ENCODE peak calls at places on chromosomes 12 and 14, in five cellular contexts. M is hippocampal formation, D is LoVo, X is B cell, O is OCI-LY7. J is an unnamed sample.

GRCh38 chr12:28390716-28391452 is 200.6 kb downstream of the CCDC91 start:
- DNase-seq in M (no peak), D (no peak), X (no peak), O (no peak), J (no peak)

GRCh38 chr14:105075364-105076295 is 10.4 kb upstream of the GPR132 start:
- DNase-seq in M (peak), D (no peak), X (peak), O (no peak), J (no peak)

GRCh38 chr12:103169-103981 is 36.8 kb downstream of the IQSEC3 start:
- DNase-seq in M (no peak), D (no peak), X (no peak), O (peak), J (peak)

GRCh38 chr14:100972134-100972905 is 68.8 kb upstream of the RTL1 start:
- DNase-seq in M (no peak), D (no peak), X (no peak), O (no peak), J (no peak)

GRCh38 chr14:88380405-88380804 is 5.1 kb upstream of the SPATA7 start:
- DNase-seq in M (no peak), D (peak), X (no peak), O (peak), J (no peak)

GRCh38 chr12:5383961-5384360 is 47.9 kb upstream of the NTF3 start:
- DNase-seq in M (no peak), D (no peak), X (no peak), O (no peak), J (no peak)

GRCh38 chr12:65822732-65823480 is 1.4 kb upstream of the HMGA2 start:
- DNase-seq in M (no peak), D (peak), X (peak), O (no peak), J (peak)

GRCh38 chr12:26813812-26814211 is 19.2 kb downstream of the ITPR2 start:
- DNase-seq in M (no peak), D (no peak), X (no peak), O (no peak), J (no peak)

GRCh38 chr12:22543246-22544037 is 900 bp downstream of the C2CD5 start:
- DNase-seq in M (peak), D (peak), X (peak), O (peak), J (peak)

GRCh38 chr12:115449526-115449925 is 765.6 kb upstream of the TBX3 start:
- DNase-seq in M (no peak), D (no peak), X (no peak), O (no peak), J (no peak)

GRCh38 chr14:52879958-52880357 is 70.9 kb downstream of the FERMT2 start:
- DNase-seq in M (no peak), D (no peak), X (no peak), O (no peak), J (no peak)

GRCh38 chr12:127485528-127485927 is 781.4 kb upstream of the TMEM132C start:
- DNase-seq in M (no peak), D (peak), X (no peak), O (no peak), J (peak)

GRCh38 chr14:63435838-63436237 is 107.3 kb downstream of the PPP2R5E start:
- DNase-seq in M (peak), D (no peak), X (no peak), O (peak), J (no peak)

GRCh38 chr12:65306603-65307501 is 28.4 kb downstream of the MSRB3 start:
- DNase-seq in M (no peak), D (peak), X (peak), O (peak), J (peak)

GRCh38 chr12:64566882-64567517 is 43.3 kb upstream of the RASSF3 start:
- DNase-seq in M (no peak), D (no peak), X (no peak), O (no peak), J (no peak)

GRCh38 chr14:21846227-21846885 is 172.7 kb upstream of the OR4E1 start:
- DNase-seq in M (peak), D (peak), X (peak), O (peak), J (peak)

GRCh38 chr12:68425998-68426397 is 93.8 kb upstream of the MDM1 start:
- DNase-seq in M (no peak), D (no peak), X (no peak), O (no peak), J (no peak)

GRCh38 chr12:10753066-10753465 is 29.9 kb upstream of the YBX3 start:
- DNase-seq in M (no peak), D (no peak), X (no peak), O (no peak), J (peak)

GRCh38 chr12:21800011-21800410 is 25.5 kb upstream of the KCNJ8 start:
- DNase-seq in M (no peak), D (no peak), X (no peak), O (no peak), J (no peak)

GRCh38 chr12:17588968-17589367 is 501.0 kb downstream of the RERGL start:
- DNase-seq in M (no peak), D (peak), X (no peak), O (peak), J (peak)

GRCh38 chr14:61491224-61491623 is 169.8 kb downstream of the PRKCH start:
- DNase-seq in M (no peak), D (no peak), X (no peak), O (no peak), J (no peak)

GRCh38 chr12:12467701-12468218 is 94.9 kb downstream of the DUSP16 start:
- DNase-seq in M (peak), D (no peak), X (no peak), O (no peak), J (no peak)

GRCh38 chr14:74518221-74518620 is 24.7 kb downstream of the ISCA2 start:
- DNase-seq in M (no peak), D (no peak), X (no peak), O (no peak), J (no peak)

GRCh38 chr12:79769860-79770485 is 79.2 kb upstream of the PAWR start:
- DNase-seq in M (no peak), D (no peak), X (no peak), O (no peak), J (no peak)

GRCh38 chr14:67420102-67420739 is 8.3 kb upstream of the PLEK2 start:
- DNase-seq in M (no peak), D (no peak), X (peak), O (peak), J (no peak)